ENCODE peak calls at places on chromosomes 5 and 9, in eight cellular contexts. One of them, this sample, is unnamed.

GRCh38 chr5:124729687-124730359 is 16.6 kb downstream of the ZNF608 start:
- DNase-seq in psoas muscle: no peak
- DNase-seq in cardiac fibroblast: no peak
- DNase-seq in colonic mucosa: no peak
- DNase-seq in endothelial cell: no peak
- DNase-seq in AG04450: no peak
- DNase-seq in GM13976: no peak
- DNase-seq in CD8-positive, alpha-beta T cell: no peak
- DNase-seq in this sample: no peak

GRCh38 chr9:97768731-97769130 is 71.6 kb upstream of the XPA start:
- DNase-seq in cardiac fibroblast: peak; percentile 23
- DNase-seq in GM13976: no peak
- DNase-seq in colonic mucosa: no peak
- DNase-seq in psoas muscle: no peak
- DNase-seq in AG04450: no peak
- DNase-seq in endothelial cell: no peak
- DNase-seq in CD8-positive, alpha-beta T cell: no peak
- DNase-seq in this sample: no peak

GRCh38 chr5:52799358-52799982 is 11.8 kb downstream of the ITGA1 start:
- DNase-seq in AG04450: peak; percentile 67
- DNase-seq in psoas muscle: peak; percentile 69
- DNase-seq in endothelial cell: peak; percentile 20
- DNase-seq in CD8-positive, alpha-beta T cell: no peak
- DNase-seq in cardiac fibroblast: peak; percentile 93
- DNase-seq in GM13976: peak; percentile 11
- DNase-seq in colonic mucosa: peak; percentile 59
- DNase-seq in this sample: no peak

GRCh38 chr9:124149992-124150391 is 107.8 kb upstream of the NEK6 start:
- DNase-seq in CD8-positive, alpha-beta T cell: no peak
- DNase-seq in cardiac fibroblast: no peak
- DNase-seq in GM13976: no peak
- DNase-seq in psoas muscle: no peak
- DNase-seq in AG04450: no peak
- DNase-seq in colonic mucosa: no peak
- DNase-seq in endothelial cell: no peak
- DNase-seq in this sample: no peak

GRCh38 chr5:180352976-180353225 is 235 bp downstream of the GFPT2 start:
- DNase-seq in psoas muscle: no peak
- DNase-seq in AG04450: no peak
- DNase-seq in CD8-positive, alpha-beta T cell: no peak
- DNase-seq in colonic mucosa: no peak
- DNase-seq in cardiac fibroblast: no peak
- DNase-seq in GM13976: no peak
- DNase-seq in endothelial cell: no peak
- DNase-seq in this sample: no peak

GRCh38 chr5:139776856-139777255 is 18.8 kb upstream of the PSD2 start:
- DNase-seq in GM13976: no peak
- DNase-seq in CD8-positive, alpha-beta T cell: no peak
- DNase-seq in cardiac fibroblast: no peak
- DNase-seq in AG04450: no peak
- DNase-seq in colonic mucosa: no peak
- DNase-seq in psoas muscle: no peak
- DNase-seq in endothelial cell: no peak
- DNase-seq in this sample: no peak

GRCh38 chr5:5340206-5340729 is 82.2 kb upstream of the ICE1 start:
- DNase-seq in colonic mucosa: peak; percentile 35
- DNase-seq in psoas muscle: peak; percentile 90
- DNase-seq in AG04450: peak; percentile 49
- DNase-seq in cardiac fibroblast: peak; percentile 88
- DNase-seq in CD8-positive, alpha-beta T cell: no peak
- DNase-seq in GM13976: no peak
- DNase-seq in endothelial cell: peak; percentile 37
- DNase-seq in this sample: no peak

GRCh38 chr9:91856419-91856818 is 93.6 kb downstream of the ROR2 start:
- DNase-seq in endothelial cell: no peak
- DNase-seq in CD8-positive, alpha-beta T cell: no peak
- DNase-seq in colonic mucosa: no peak
- DNase-seq in GM13976: no peak
- DNase-seq in AG04450: no peak
- DNase-seq in psoas muscle: no peak
- DNase-seq in cardiac fibroblast: no peak
- DNase-seq in this sample: no peak

GRCh38 chr5:85148701-85149100 is 764.0 kb upstream of the EDIL3 start:
- DNase-seq in colonic mucosa: no peak
- DNase-seq in cardiac fibroblast: no peak
- DNase-seq in GM13976: no peak
- DNase-seq in endothelial cell: no peak
- DNase-seq in AG04450: no peak
- DNase-seq in psoas muscle: no peak
- DNase-seq in CD8-positive, alpha-beta T cell: no peak
- DNase-seq in this sample: no peak

GRCh38 chr9:30329441-30329840 is 2055.0 kb upstream of the ACO1 start:
- DNase-seq in AG04450: no peak
- DNase-seq in colonic mucosa: no peak
- DNase-seq in GM13976: no peak
- DNase-seq in cardiac fibroblast: no peak
- DNase-seq in endothelial cell: no peak
- DNase-seq in CD8-positive, alpha-beta T cell: no peak
- DNase-seq in psoas muscle: no peak
- DNase-seq in this sample: no peak

GRCh38 chr9:82284758-82285157 is 296.2 kb downstream of the SPATA31D1 start:
- DNase-seq in AG04450: no peak
- DNase-seq in colonic mucosa: no peak
- DNase-seq in endothelial cell: no peak
- DNase-seq in GM13976: no peak
- DNase-seq in cardiac fibroblast: no peak
- DNase-seq in psoas muscle: no peak
- DNase-seq in CD8-positive, alpha-beta T cell: no peak
- DNase-seq in this sample: no peak

GRCh38 chr5:168779333-168779732 is 200.2 kb upstream of the PANK3 start:
- DNase-seq in endothelial cell: no peak
- DNase-seq in AG04450: no peak
- DNase-seq in CD8-positive, alpha-beta T cell: no peak
- DNase-seq in psoas muscle: no peak
- DNase-seq in colonic mucosa: no peak
- DNase-seq in GM13976: no peak
- DNase-seq in cardiac fibroblast: no peak
- DNase-seq in this sample: no peak

GRCh38 chr5:115815006-115815692 is 1.3 kb downstream of the CDO1 start:
- DNase-seq in cardiac fibroblast: no peak
- DNase-seq in colonic mucosa: no peak
- DNase-seq in GM13976: no peak
- DNase-seq in psoas muscle: no peak
- DNase-seq in endothelial cell: no peak
- DNase-seq in AG04450: no peak
- DNase-seq in CD8-positive, alpha-beta T cell: no peak
- DNase-seq in this sample: no peak

GRCh38 chr5:9498541-9499497 is 47.1 kb downstream of the SEMA5A start:
- DNase-seq in cardiac fibroblast: peak; percentile 17
- DNase-seq in GM13976: no peak
- DNase-seq in psoas muscle: no peak
- DNase-seq in AG04450: no peak
- DNase-seq in CD8-positive, alpha-beta T cell: no peak
- DNase-seq in colonic mucosa: no peak
- DNase-seq in endothelial cell: peak; percentile 41
- DNase-seq in this sample: peak; percentile 19

GRCh38 chr5:62785588-62785987 is 207.0 kb downstream of the LRRC70 start:
- DNase-seq in endothelial cell: no peak
- DNase-seq in psoas muscle: no peak
- DNase-seq in cardiac fibroblast: no peak
- DNase-seq in colonic mucosa: no peak
- DNase-seq in AG04450: no peak
- DNase-seq in CD8-positive, alpha-beta T cell: no peak
- DNase-seq in GM13976: no peak
- DNase-seq in this sample: no peak

DNA sequence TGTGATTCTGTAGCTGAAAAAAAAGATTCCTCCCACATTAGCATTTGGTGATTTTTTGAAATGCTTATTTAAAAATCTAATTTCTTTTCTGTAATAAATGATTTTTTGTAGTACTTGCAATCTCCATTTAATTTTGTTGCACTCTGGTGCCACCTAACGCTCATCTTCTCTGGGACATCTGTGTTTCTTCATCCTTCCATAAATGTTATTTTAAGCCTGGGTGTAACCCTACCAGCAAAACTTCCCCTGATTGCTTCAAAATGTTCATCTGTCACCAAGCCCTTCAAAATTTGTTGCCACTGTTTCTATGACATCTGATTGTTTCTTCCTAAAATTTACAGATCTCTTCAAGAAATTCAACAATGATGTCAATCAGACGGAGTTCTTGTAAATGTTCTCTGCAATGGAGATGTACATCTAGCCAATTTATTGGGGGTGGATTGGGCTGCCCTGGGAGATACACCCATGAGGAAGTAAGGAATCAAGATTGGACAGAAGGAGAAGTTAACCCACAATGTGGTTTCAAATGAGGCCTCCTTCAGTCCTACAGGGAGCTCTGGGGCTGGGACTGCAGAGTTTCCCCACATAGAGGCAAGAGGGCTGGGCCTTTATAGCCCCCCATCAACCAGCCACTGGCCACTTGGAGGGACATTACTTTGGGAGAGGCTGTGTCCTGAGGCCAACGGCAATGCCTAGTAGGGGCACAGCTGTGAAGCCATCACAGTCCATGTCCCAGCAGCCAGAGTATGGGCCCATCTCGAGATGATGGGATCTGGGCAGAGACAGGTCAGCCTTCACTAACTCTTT is 23.3 kb downstream of the MCTP1 start:
- DNase-seq in colonic mucosa: no peak
- DNase-seq in AG04450: no peak
- DNase-seq in psoas muscle: no peak
- DNase-seq in cardiac fibroblast: peak; percentile 56
- DNase-seq in CD8-positive, alpha-beta T cell: no peak
- DNase-seq in endothelial cell: no peak
- DNase-seq in GM13976: no peak
- DNase-seq in this sample: peak; percentile 21
- TF ChIP-seq CTCF in colonic mucosa: no peak
- TF ChIP-seq CTCF in AG04450: peak; percentile 57
- TF ChIP-seq CTCF in psoas muscle: peak; percentile 16
- TF ChIP-seq CTCF in cardiac fibroblast: peak; percentile 57
- TF ChIP-seq CTCF in CD8-positive, alpha-beta T cell: no peak
- TF ChIP-seq CTCF in endothelial cell: no peak
- TF ChIP-seq CTCF in GM13976: peak; percentile 42
- TF ChIP-seq CTCF in this sample: peak; percentile 69

DNA sequence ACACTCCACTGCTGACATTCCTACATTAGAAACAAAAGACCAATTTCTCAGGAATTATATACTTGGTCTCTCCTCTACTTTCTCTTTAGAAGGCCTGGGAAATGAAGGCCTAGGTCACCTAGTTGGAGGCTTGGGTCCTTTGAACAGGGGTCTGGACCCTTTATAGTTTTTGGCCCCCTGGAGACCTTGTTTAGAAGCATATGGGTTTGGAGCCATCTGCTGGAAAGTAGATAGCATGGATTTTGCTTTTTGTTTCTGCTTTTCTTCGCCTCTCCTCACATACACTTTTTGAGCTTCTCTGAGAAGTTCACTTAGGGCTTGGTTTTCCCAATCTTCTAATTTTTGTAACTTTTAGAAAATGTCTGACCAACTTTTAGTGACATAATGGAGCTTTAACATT is 67.1 kb upstream of the CDK20 start:
- DNase-seq in colonic mucosa: no peak
- DNase-seq in GM13976: no peak
- DNase-seq in endothelial cell: no peak
- DNase-seq in AG04450: no peak
- DNase-seq in psoas muscle: no peak
- DNase-seq in cardiac fibroblast: peak; percentile 36
- DNase-seq in CD8-positive, alpha-beta T cell: no peak
- DNase-seq in this sample: no peak
- TF ChIP-seq CTCF in colonic mucosa: no peak
- TF ChIP-seq CTCF in GM13976: peak; percentile 13
- TF ChIP-seq CTCF in endothelial cell: no peak
- TF ChIP-seq CTCF in AG04450: peak; percentile 64
- TF ChIP-seq CTCF in psoas muscle: peak; percentile 14
- TF ChIP-seq CTCF in cardiac fibroblast: peak; percentile 37
- TF ChIP-seq CTCF in CD8-positive, alpha-beta T cell: no peak
- TF ChIP-seq CTCF in this sample: peak; percentile 50

GRCh38 chr5:146622391-146622790 is 106.4 kb upstream of the GPR151 start:
- DNase-seq in GM13976: no peak
- DNase-seq in endothelial cell: no peak
- DNase-seq in cardiac fibroblast: no peak
- DNase-seq in CD8-positive, alpha-beta T cell: no peak
- DNase-seq in colonic mucosa: no peak
- DNase-seq in AG04450: no peak
- DNase-seq in psoas muscle: no peak
- DNase-seq in this sample: no peak
- TF ChIP-seq CTCF in GM13976: no peak
- TF ChIP-seq CTCF in endothelial cell: peak; percentile 62
- TF ChIP-seq CTCF in cardiac fibroblast: no peak
- TF ChIP-seq CTCF in CD8-positive, alpha-beta T cell: no peak
- TF ChIP-seq CTCF in colonic mucosa: no peak
- TF ChIP-seq CTCF in AG04450: peak; percentile 24
- TF ChIP-seq CTCF in psoas muscle: no peak
- TF ChIP-seq CTCF in this sample: peak; percentile 44

GRCh38 chr9:86735772-86736458 is 211.4 kb downstream of the GAS1 start:
- DNase-seq in endothelial cell: no peak
- DNase-seq in GM13976: no peak
- DNase-seq in CD8-positive, alpha-beta T cell: no peak
- DNase-seq in AG04450: no peak
- DNase-seq in cardiac fibroblast: no peak
- DNase-seq in colonic mucosa: no peak
- DNase-seq in psoas muscle: no peak
- DNase-seq in this sample: no peak
- TF ChIP-seq CTCF in endothelial cell: no peak
- TF ChIP-seq CTCF in GM13976: no peak
- TF ChIP-seq CTCF in CD8-positive, alpha-beta T cell: no peak
- TF ChIP-seq CTCF in AG04450: no peak
- TF ChIP-seq CTCF in cardiac fibroblast: no peak
- TF ChIP-seq CTCF in colonic mucosa: no peak
- TF ChIP-seq CTCF in psoas muscle: no peak
- TF ChIP-seq CTCF in this sample: no peak